ENCODE peak calls at places on chromosomes 6 and 20, in eight cellular contexts. E is adrenal gland, S is neural progenitor cell, B is HFF-Myc, N is fibroblast of lung, W is cardiac fibroblast, O is Peyer's patch, K is BJ. U is an unnamed sample.

GRCh38 chr6:41464481-41464880 is 81.7 kb upstream of the FOXP4 start:
- DNase-seq in K (no peak), S (no peak), B (no peak), O (no peak), E (no peak), N (peak; percentile 78), W (no peak), U (no peak)

GRCh38 chr20:56358070-56358469 is 704 bp upstream of the FAM210B start:
- DNase-seq in O (no peak), N (no peak), K (no peak), W (no peak), S (no peak), E (no peak), B (no peak), U (peak; percentile 17)

GRCh38 chr20:63287697-63288580 is 5.0 kb upstream of the COL20A1 start:
- DNase-seq in K (no peak), O (no peak), B (no peak), W (no peak), E (no peak), S (no peak), N (no peak), U (no peak)

GRCh38 chr6:168013250-168013915 is 15.9 kb downstream of the KIF25 start:
- DNase-seq in B (no peak), O (no peak), N (no peak), E (no peak), S (no peak), K (no peak), W (no peak), U (no peak)

GRCh38 chr20:41412324-41412723 is 45.7 kb upstream of the EMILIN3 start:
- DNase-seq in O (no peak), W (no peak), B (no peak), S (no peak), K (no peak), N (no peak), E (no peak), U (no peak)

GRCh38 chr6:117548797-117549301 is 53.5 kb downstream of the GOPC start:
- DNase-seq in B (no peak), W (peak; percentile 70), S (no peak), N (peak; percentile 92), O (no peak), K (no peak), E (no peak), U (no peak)

GRCh38 chr6:57313711-57314471 is 3.5 kb upstream of the PRIM2 start:
- DNase-seq in E (peak; percentile 38), B (peak; percentile 99), W (peak; percentile 95), K (peak; percentile 98), S (no peak), N (peak; percentile 99), O (no peak), U (peak; percentile 50)

GRCh38 chr6:31058128-31058894 is 48.0 kb downstream of the MUC22 start:
- DNase-seq in S (peak; percentile 83), O (peak; percentile 55), B (peak; percentile 84), K (peak; percentile 66), E (no peak), W (peak; percentile 84), N (peak; percentile 98), U (no peak)

GRCh38 chr6:67722861-67723261 is 912.2 kb upstream of the ADGRB3 start:
- DNase-seq in N (no peak), K (no peak), W (no peak), E (no peak), B (no peak), O (no peak), S (no peak), U (no peak)

GRCh38 chr20:58146081-58146734 is 82.2 kb downstream of the ANKRD60 start:
- DNase-seq in O (no peak), W (no peak), N (no peak), E (no peak), S (no peak), K (no peak), B (no peak), U (peak; percentile 48)

GRCh38 chr6:24583463-24584389 is 62.3 kb downstream of the KIAA0319 start:
- DNase-seq in E (peak; percentile 83), W (peak; percentile 69), O (peak; percentile 92), K (peak; percentile 5), B (peak; percentile 15), N (peak; percentile 75), S (peak; percentile 79), U (peak; percentile 60)

GRCh38 chr20:38340693-38341092 is 5.6 kb upstream of the LBP start:
- DNase-seq in W (no peak), K (no peak), E (no peak), S (no peak), B (no peak), O (no peak), N (no peak), U (no peak)

GRCh38 chr6:148831064-148831463 is 84.2 kb downstream of the UST start:
- DNase-seq in K (no peak), E (no peak), N (no peak), B (no peak), S (no peak), O (peak; percentile 70), W (no peak), U (no peak)

GRCh38 chr6:106087548-106088325 is 1.6 kb downstream of the PRDM1 start:
- DNase-seq in W (peak; percentile 66), O (no peak), E (peak; percentile 27), B (no peak), N (peak; percentile 85), K (no peak), S (peak; percentile 72), U (no peak)

GRCh38 chr6:170147832-170148708 is 142.8 kb downstream of the DLL1 start:
- DNase-seq in E (no peak), S (peak; percentile 58), B (no peak), N (no peak), K (no peak), O (peak; percentile 67), W (no peak), U (no peak)

GRCh38 chr6:6317825-6318733 is 2.4 kb downstream of the F13A1 start:
- DNase-seq in N (no peak), K (no peak), B (no peak), S (peak; percentile 52), O (no peak), W (no peak), E (no peak), U (no peak)
- H3K4me3 ChIP-seq in N (no peak overlapping the region), K (no peak overlapping the region), B (no peak overlapping the region), S (peak overlapping the region; percentile 15), O (no peak overlapping the region), W (no peak overlapping the region), E (peak overlapping the region; percentile 11), U (no peak overlapping the region)

DNA sequence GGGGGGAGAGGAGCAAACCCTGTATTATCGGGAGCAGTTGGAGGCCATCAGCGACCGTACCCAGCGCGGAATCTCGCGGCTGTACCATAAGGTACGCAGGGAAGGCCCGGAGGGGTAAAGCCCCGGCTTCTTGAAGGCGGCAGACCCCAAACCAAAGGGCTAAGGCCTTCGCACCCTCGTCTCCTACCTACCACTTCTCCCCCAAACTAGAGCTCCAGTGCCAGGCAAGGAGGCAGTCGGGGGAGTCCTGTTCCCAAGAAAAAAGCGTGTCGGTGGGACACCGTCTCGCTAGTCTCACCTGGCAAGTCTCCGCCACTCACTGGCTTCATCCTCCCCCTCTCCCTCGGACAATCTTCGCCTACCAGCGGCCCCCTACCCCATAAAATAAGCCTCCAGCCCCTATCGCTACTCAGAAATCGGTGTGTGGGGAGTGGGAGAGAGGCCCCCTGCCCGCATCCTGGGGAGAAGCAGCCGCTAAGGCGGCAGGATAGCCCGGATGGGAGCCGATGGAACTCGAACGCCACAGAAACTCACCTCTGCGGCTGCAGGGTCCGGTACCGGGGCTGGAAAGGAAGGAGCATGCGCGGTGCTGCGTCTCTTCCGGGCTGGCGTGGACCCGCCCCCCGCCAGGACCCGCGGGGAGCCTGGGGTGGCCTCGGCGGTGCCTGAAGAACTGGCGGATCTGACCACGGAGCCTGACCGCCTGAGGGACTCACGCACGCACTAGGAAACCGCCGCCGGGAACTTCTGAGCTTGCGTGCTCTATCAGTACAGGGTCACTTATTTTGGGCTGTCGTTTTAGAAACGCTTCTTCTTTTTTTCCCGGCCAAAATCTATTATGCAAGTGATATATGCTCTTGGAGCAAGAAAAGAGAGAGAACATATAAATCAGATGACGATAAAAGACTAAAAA is at the start of gene RPS10:
- DNase-seq in W (peak; percentile 96), S (peak; percentile 95), B (peak; percentile 76), O (peak; percentile 95), E (peak; percentile 95), K (peak; percentile 52), N (peak; percentile 87), U (peak; percentile 87)
- TF ChIP-seq CTCF in W (no peak), S (no peak), B (no peak), O (no peak), E (no peak), K (no peak), N (no peak), U (no peak)

DNA sequence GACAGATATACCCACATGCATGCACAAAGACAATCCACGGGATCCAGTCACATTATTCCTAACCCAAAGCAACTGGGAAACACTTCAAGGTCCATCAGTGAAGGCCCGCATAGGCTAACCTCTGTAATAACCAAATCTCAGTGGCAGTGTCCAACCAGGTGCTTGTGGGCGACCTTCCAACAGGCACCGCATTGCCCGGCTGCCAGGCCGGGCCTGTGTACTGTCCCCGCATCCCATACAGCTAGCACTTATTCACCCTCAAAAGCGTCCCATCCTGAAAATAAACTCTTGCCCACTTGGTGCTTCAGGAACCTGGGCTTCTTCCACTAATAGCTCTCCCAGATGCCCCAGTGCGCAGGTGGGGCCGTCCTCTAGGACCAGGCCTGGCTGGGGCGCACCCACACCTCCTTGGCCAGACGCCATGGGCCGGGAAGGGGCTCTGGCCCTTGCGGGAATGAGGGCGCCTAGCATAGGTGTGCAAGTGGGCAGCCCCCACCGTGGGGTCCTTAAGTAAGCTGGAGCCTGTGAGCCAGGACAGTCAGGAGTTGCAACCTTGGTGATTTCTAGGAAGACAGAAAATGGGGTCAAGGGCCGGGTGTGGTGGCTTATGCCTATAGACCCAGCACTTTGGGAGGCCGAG is 1.1 kb upstream of the ENTPD6 start:
- DNase-seq in B (no peak), N (no peak), K (no peak), W (no peak), S (no peak), O (no peak), E (no peak), U (no peak)
- H3K4me3 ChIP-seq in B (no peak overlapping the region), N (no peak overlapping the region), K (no peak overlapping the region), W (no peak overlapping the region), S (no peak overlapping the region), O (no peak overlapping the region), E (peak overlapping the region; percentile 81), U (no peak overlapping the region)

DNA sequence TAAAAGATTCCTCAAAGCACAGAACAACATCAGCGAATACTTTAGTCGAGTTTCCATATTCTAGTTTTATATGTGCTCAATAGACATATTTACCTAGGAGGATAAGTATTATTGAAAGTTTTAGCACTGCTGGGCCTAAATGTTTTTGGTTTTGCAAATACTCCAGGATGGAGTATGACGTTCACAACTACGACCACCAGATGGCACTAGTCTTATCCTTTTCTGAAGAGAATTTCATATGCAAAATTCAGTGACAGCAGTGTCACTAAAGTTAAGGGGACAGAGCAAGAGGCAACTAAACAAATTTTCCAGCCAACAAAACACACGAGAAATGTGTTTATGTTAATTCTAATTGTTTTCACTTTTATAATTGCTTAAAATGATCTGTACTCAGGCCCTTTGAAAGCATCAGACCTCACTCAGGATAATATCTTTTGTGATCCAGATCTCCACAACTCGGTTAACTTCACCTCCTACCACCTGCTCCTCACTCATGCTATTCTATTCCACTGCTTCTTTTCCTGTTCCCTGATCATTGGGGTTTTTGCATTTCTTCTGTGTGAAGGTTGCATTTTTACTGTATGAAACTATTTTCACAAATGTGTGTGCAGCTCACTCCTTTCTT is 220.8 kb downstream of the TRDN start:
- DNase-seq in O (peak; percentile 58), S (peak; percentile 79), E (peak; percentile 86), W (peak; percentile 67), B (peak; percentile 24), N (peak; percentile 47), K (no peak), U (peak; percentile 36)
- TF ChIP-seq CTCF in O (peak; percentile 45), S (peak; percentile 79), E (peak; percentile 85), W (peak; percentile 61), B (peak; percentile 64), N (peak; percentile 71), K (peak; percentile 67), U (peak; percentile 50)

U was measured in prostate gland.